ENCODE peak calls at places on chromosomes 1 and 21, in six cellular contexts. One of them, this sample, is unnamed.

GRCh38 chr1:22105611-22106207 is 37.2 kb downstream of the WNT4 start:
- DNase-seq in endodermal cell: no peak
- DNase-seq in AG09309: no peak
- DNase-seq in WTC11: no peak
- DNase-seq in LNCaP clone FGC: peak
- DNase-seq in DND-41: peak
- DNase-seq in this sample: no peak

GRCh38 chr1:157252473-157252872 is 114.3 kb upstream of the ETV3 start:
- DNase-seq in endodermal cell: peak
- DNase-seq in AG09309: no peak
- DNase-seq in WTC11: no peak
- DNase-seq in LNCaP clone FGC: no peak
- DNase-seq in DND-41: no peak
- DNase-seq in this sample: no peak

GRCh38 chr1:24735619-24736375 is 9.4 kb upstream of the CLIC4 start:
- DNase-seq in endodermal cell: peak
- DNase-seq in AG09309: no peak
- DNase-seq in WTC11: no peak
- DNase-seq in LNCaP clone FGC: no peak
- DNase-seq in DND-41: no peak
- DNase-seq in this sample: no peak

GRCh38 chr1:12245733-12246132 is 15.9 kb downstream of the VPS13D start:
- DNase-seq in endodermal cell: no peak
- DNase-seq in AG09309: no peak
- DNase-seq in WTC11: no peak
- DNase-seq in LNCaP clone FGC: no peak
- DNase-seq in DND-41: no peak
- DNase-seq in this sample: no peak

GRCh38 chr1:116825735-116826438 is 71.7 kb downstream of the CD2 start:
- DNase-seq in endodermal cell: peak
- DNase-seq in AG09309: no peak
- DNase-seq in WTC11: no peak
- DNase-seq in LNCaP clone FGC: peak
- DNase-seq in DND-41: no peak
- DNase-seq in this sample: peak

GRCh38 chr1:241771117-241771516 is 76.9 kb upstream of the EXO1 start:
- DNase-seq in endodermal cell: no peak
- DNase-seq in AG09309: no peak
- DNase-seq in WTC11: no peak
- DNase-seq in LNCaP clone FGC: no peak
- DNase-seq in DND-41: no peak
- DNase-seq in this sample: no peak

GRCh38 chr1:156226116-156226538 is 13.3 kb downstream of the PMF1 start:
- DNase-seq in endodermal cell: no peak
- DNase-seq in AG09309: no peak
- DNase-seq in WTC11: no peak
- DNase-seq in LNCaP clone FGC: no peak
- DNase-seq in DND-41: no peak
- DNase-seq in this sample: peak

GRCh38 chr1:5971471-5972197 is 20.6 kb downstream of the NPHP4 start:
- DNase-seq in endodermal cell: no peak
- DNase-seq in AG09309: no peak
- DNase-seq in WTC11: peak
- DNase-seq in LNCaP clone FGC: no peak
- DNase-seq in DND-41: no peak
- DNase-seq in this sample: no peak

GRCh38 chr1:100308777-100309176 is 42.8 kb downstream of the RTCA start:
- DNase-seq in endodermal cell: no peak
- DNase-seq in AG09309: peak
- DNase-seq in WTC11: no peak
- DNase-seq in LNCaP clone FGC: no peak
- DNase-seq in DND-41: no peak
- DNase-seq in this sample: no peak

GRCh38 chr21:37987668-37988067 is 71.4 kb upstream of the KCNJ6 start:
- DNase-seq in endodermal cell: no peak
- DNase-seq in AG09309: no peak
- DNase-seq in WTC11: no peak
- DNase-seq in LNCaP clone FGC: no peak
- DNase-seq in DND-41: no peak
- DNase-seq in this sample: no peak

GRCh38 chr21:28633803-28634572 is 358.7 kb downstream of the LTN1 start:
- DNase-seq in endodermal cell: no peak
- DNase-seq in AG09309: peak
- DNase-seq in WTC11: no peak
- DNase-seq in LNCaP clone FGC: no peak
- DNase-seq in DND-41: no peak
- DNase-seq in this sample: no peak

GRCh38 chr1:180188103-180188506 is 33.4 kb downstream of the QSOX1 start:
- DNase-seq in endodermal cell: peak
- DNase-seq in AG09309: no peak
- DNase-seq in WTC11: peak
- DNase-seq in LNCaP clone FGC: peak
- DNase-seq in DND-41: peak
- DNase-seq in this sample: peak

GRCh38 chr1:33360367-33360766 is 39.5 kb upstream of the A3GALT2 start:
- DNase-seq in endodermal cell: no peak
- DNase-seq in AG09309: no peak
- DNase-seq in WTC11: no peak
- DNase-seq in LNCaP clone FGC: no peak
- DNase-seq in DND-41: no peak
- DNase-seq in this sample: no peak

GRCh38 chr1:77817368-77818209 is 38.1 kb downstream of the MIGA1 start:
- DNase-seq in endodermal cell: no peak
- DNase-seq in AG09309: no peak
- DNase-seq in WTC11: no peak
- DNase-seq in LNCaP clone FGC: no peak
- DNase-seq in DND-41: no peak
- DNase-seq in this sample: no peak

GRCh38 chr21:43209575-43210453 is 41.0 kb downstream of the CRYAA start:
- DNase-seq in endodermal cell: peak
- DNase-seq in AG09309: peak
- DNase-seq in WTC11: peak
- DNase-seq in LNCaP clone FGC: no peak
- DNase-seq in DND-41: no peak
- DNase-seq in this sample: no peak

GRCh38 chr1:151056149-151056548 is 3.3 kb downstream of the CDC42SE1 start:
- DNase-seq in endodermal cell: no peak
- DNase-seq in AG09309: no peak
- DNase-seq in WTC11: no peak
- DNase-seq in LNCaP clone FGC: no peak
- DNase-seq in DND-41: no peak
- DNase-seq in this sample: no peak

GRCh38 chr1:206463137-206463536 is 7.1 kb upstream of the IKBKE start:
- DNase-seq in endodermal cell: no peak
- DNase-seq in AG09309: no peak
- DNase-seq in WTC11: no peak
- DNase-seq in LNCaP clone FGC: no peak
- DNase-seq in DND-41: no peak
- DNase-seq in this sample: no peak

GRCh38 chr1:157173900-157174410 is 35.8 kb upstream of the ETV3 start:
- DNase-seq in endodermal cell: no peak
- DNase-seq in AG09309: no peak
- DNase-seq in WTC11: no peak
- DNase-seq in LNCaP clone FGC: no peak
- DNase-seq in DND-41: peak
- DNase-seq in this sample: no peak

GRCh38 chr1:8032351-8032750 is 6.2 kb upstream of the ERRFI1 start:
- DNase-seq in endodermal cell: no peak
- DNase-seq in AG09309: no peak
- DNase-seq in WTC11: no peak
- DNase-seq in LNCaP clone FGC: no peak
- DNase-seq in DND-41: no peak
- DNase-seq in this sample: no peak

GRCh38 chr1:244424649-244425334 is 26.9 kb downstream of the ADSS2 start:
- DNase-seq in endodermal cell: no peak
- DNase-seq in AG09309: no peak
- DNase-seq in WTC11: no peak
- DNase-seq in LNCaP clone FGC: peak
- DNase-seq in DND-41: no peak
- DNase-seq in this sample: no peak

GRCh38 chr1:162627662-162628296 is 4.5 kb upstream of the DDR2 start:
- DNase-seq in endodermal cell: no peak
- DNase-seq in AG09309: no peak
- DNase-seq in WTC11: no peak
- DNase-seq in LNCaP clone FGC: no peak
- DNase-seq in DND-41: peak
- DNase-seq in this sample: no peak

GRCh38 chr1:222852326-222852725 is 37.5 kb downstream of the DISP1 start:
- DNase-seq in endodermal cell: no peak
- DNase-seq in AG09309: no peak
- DNase-seq in WTC11: no peak
- DNase-seq in LNCaP clone FGC: no peak
- DNase-seq in DND-41: no peak
- DNase-seq in this sample: no peak

GRCh38 chr1:214843281-214843680 is 239.3 kb upstream of the KCNK2 start:
- DNase-seq in endodermal cell: no peak
- DNase-seq in AG09309: no peak
- DNase-seq in WTC11: no peak
- DNase-seq in LNCaP clone FGC: no peak
- DNase-seq in DND-41: no peak
- DNase-seq in this sample: no peak

GRCh38 chr21:44752701-44753235 is 41.4 kb upstream of the TSPEAR start:
- DNase-seq in endodermal cell: no peak
- DNase-seq in AG09309: no peak
- DNase-seq in WTC11: peak
- DNase-seq in LNCaP clone FGC: peak
- DNase-seq in DND-41: no peak
- DNase-seq in this sample: no peak

GRCh38 chr1:22619808-22620207 is 16.6 kb upstream of the C1QA start:
- DNase-seq in endodermal cell: no peak
- DNase-seq in AG09309: no peak
- DNase-seq in WTC11: no peak
- DNase-seq in LNCaP clone FGC: no peak
- DNase-seq in DND-41: no peak
- DNase-seq in this sample: no peak

DNA sequence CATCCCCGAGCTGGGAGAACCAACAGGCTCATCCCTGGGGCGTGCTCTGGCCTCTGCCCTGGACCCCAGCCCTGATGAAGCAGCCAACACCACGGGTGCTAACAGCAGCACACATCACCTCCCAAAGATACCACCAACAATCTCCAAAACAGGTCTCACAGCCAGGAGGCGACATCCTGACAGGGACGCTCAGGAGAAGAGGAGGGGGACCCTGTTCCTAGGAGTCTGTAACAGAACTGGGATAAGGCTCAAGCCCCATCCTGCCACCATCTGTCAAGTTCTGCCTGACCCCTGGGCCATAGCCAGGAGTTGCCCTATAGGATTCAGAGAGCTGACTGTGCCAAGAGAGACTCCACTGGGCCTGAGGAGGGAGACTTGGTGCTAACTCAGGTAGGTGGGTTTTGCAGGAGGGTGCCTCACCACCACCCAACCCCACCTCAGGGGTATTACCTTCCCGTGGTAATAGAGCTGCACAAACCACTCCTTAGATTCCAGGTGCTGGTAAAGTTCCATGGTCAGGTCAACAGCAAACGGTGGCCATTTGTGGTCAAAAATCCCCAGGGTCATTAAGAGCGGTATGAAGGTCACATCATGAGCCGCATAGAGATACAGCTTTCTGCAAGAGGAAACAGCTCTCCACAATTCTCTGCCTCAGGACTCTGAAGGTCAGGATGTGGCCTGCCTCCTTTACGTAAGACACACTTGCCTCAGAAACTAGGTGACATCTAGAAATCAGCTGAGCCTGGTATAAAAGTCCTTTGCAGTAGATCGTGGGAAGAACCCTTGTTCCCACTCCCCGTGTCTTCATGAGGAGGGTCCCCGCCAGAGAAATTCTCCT is 22.3 kb downstream of the ACP6 start:
- DNase-seq in endodermal cell: no peak
- DNase-seq in AG09309: no peak
- DNase-seq in WTC11: no peak
- DNase-seq in LNCaP clone FGC: no peak
- DNase-seq in DND-41: no peak
- DNase-seq in this sample: no peak
- TF ChIP-seq CTCF in endodermal cell: peak
- TF ChIP-seq CTCF in AG09309: no peak
- TF ChIP-seq CTCF in WTC11: no peak
- TF ChIP-seq CTCF in LNCaP clone FGC: no peak
- TF ChIP-seq CTCF in DND-41: no peak
- TF ChIP-seq CTCF in this sample: no peak

GRCh38 chr1:94741510-94741909 is 78.6 kb upstream of the SLC44A3 start:
- DNase-seq in endodermal cell: no peak
- DNase-seq in AG09309: no peak
- DNase-seq in WTC11: no peak
- DNase-seq in LNCaP clone FGC: no peak
- DNase-seq in DND-41: no peak
- DNase-seq in this sample: no peak
- TF ChIP-seq CTCF in endodermal cell: no peak
- TF ChIP-seq CTCF in AG09309: peak
- TF ChIP-seq CTCF in WTC11: no peak
- TF ChIP-seq CTCF in LNCaP clone FGC: no peak
- TF ChIP-seq CTCF in DND-41: no peak
- TF ChIP-seq CTCF in this sample: no peak

GRCh38 chr1:48679107-48679506 is 97.6 kb downstream of the BEND5 start:
- DNase-seq in endodermal cell: no peak
- DNase-seq in AG09309: no peak
- DNase-seq in WTC11: no peak
- DNase-seq in LNCaP clone FGC: no peak
- DNase-seq in DND-41: no peak
- DNase-seq in this sample: no peak

GRCh38 chr1:48678684-48679083 is 98.0 kb downstream of the BEND5 start:
- DNase-seq in endodermal cell: no peak
- DNase-seq in AG09309: no peak
- DNase-seq in WTC11: no peak
- DNase-seq in LNCaP clone FGC: no peak
- DNase-seq in DND-41: no peak
- DNase-seq in this sample: no peak

GRCh38 chr1:48681476-48682305 is 95.0 kb downstream of the BEND5 start:
- DNase-seq in endodermal cell: no peak
- DNase-seq in AG09309: no peak
- DNase-seq in WTC11: no peak
- DNase-seq in LNCaP clone FGC: no peak
- DNase-seq in DND-41: no peak
- DNase-seq in this sample: no peak

GRCh38 chr1:48679868-48680267 is 96.8 kb downstream of the BEND5 start:
- DNase-seq in endodermal cell: no peak
- DNase-seq in AG09309: no peak
- DNase-seq in WTC11: no peak
- DNase-seq in LNCaP clone FGC: no peak
- DNase-seq in DND-41: no peak
- DNase-seq in this sample: no peak

GRCh38 chr1:48680411-48681035 is 96.2 kb downstream of the BEND5 start:
- DNase-seq in endodermal cell: peak
- DNase-seq in AG09309: no peak
- DNase-seq in WTC11: peak
- DNase-seq in LNCaP clone FGC: no peak
- DNase-seq in DND-41: no peak
- DNase-seq in this sample: no peak
- TF ChIP-seq CTCF in endodermal cell: peak
- TF ChIP-seq CTCF in AG09309: no peak
- TF ChIP-seq CTCF in WTC11: no peak
- TF ChIP-seq CTCF in LNCaP clone FGC: peak
- TF ChIP-seq CTCF in DND-41: no peak
- TF ChIP-seq CTCF in this sample: no peak

DNA sequence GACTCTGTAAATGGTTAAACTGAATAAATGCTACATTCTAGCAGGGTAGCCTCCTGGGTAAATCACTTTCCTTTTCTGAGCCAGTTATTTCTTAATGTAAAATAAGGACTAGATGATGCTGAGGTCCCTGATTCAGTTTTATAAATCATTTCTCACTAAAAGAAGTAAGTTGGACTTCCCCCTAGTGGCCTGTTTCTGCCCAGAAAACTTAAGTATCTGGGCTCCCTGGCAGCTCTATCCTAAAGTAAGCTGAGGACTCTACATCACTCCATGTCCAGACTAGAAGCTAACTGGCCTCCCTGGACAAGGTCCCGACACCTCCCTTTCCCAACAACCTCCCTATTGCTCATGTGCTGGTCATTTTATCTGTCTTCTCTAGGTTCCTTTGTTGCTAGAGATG is 3.0 kb downstream of the GPN2 start:
- DNase-seq in endodermal cell: no peak
- DNase-seq in AG09309: no peak
- DNase-seq in WTC11: no peak
- DNase-seq in LNCaP clone FGC: no peak
- DNase-seq in DND-41: no peak
- DNase-seq in this sample: no peak
- TF ChIP-seq CTCF in endodermal cell: peak
- TF ChIP-seq CTCF in AG09309: peak
- TF ChIP-seq CTCF in WTC11: no peak
- TF ChIP-seq CTCF in LNCaP clone FGC: peak
- TF ChIP-seq CTCF in DND-41: peak
- TF ChIP-seq CTCF in this sample: peak